ENCODE peak calls at places on chromosomes 2 and 18, in five cellular contexts. F, S, N, M and Z are unnamed samples.

GRCh38 chr2:234457421-234457820 is 39.5 kb downstream of the ARL4C start:
- DNase-seq in F (peak), S (no peak), N (no peak), M (no peak), Z (no peak)

GRCh38 chr2:175889557-175890355 is 112.3 kb downstream of the LNPK start:
- DNase-seq in F (no peak), S (no peak), N (no peak), M (no peak), Z (no peak)

GRCh38 chr2:47638430-47638829 is 144.5 kb upstream of the MSH6 start:
- DNase-seq in F (no peak), S (no peak), N (no peak), M (no peak), Z (no peak)

GRCh38 chr2:195312662-195313061 is 344.4 kb upstream of the SLC39A10 start:
- DNase-seq in F (no peak), S (no peak), N (no peak), M (no peak), Z (no peak)

GRCh38 chr2:193502363-193503035 is 1307.8 kb upstream of the TMEFF2 start:
- DNase-seq in F (no peak), S (no peak), N (peak), M (no peak), Z (no peak)

GRCh38 chr18:24187689-24188088 is 48.8 kb downstream of the CABYR start:
- DNase-seq in F (no peak), S (no peak), N (no peak), M (no peak), Z (no peak)

GRCh38 chr2:88159955-88160415 is 10.2 kb upstream of the THNSL2 start:
- DNase-seq in F (peak), S (peak), N (no peak), M (no peak), Z (peak)

GRCh38 chr2:23760746-23761145 is 166.2 kb downstream of the ATAD2B start:
- DNase-seq in F (peak), S (no peak), N (no peak), M (no peak), Z (no peak)

GRCh38 chr2:44555700-44556099 is 194.0 kb downstream of the CAMKMT start:
- DNase-seq in F (no peak), S (no peak), N (no peak), M (no peak), Z (no peak)

DNA sequence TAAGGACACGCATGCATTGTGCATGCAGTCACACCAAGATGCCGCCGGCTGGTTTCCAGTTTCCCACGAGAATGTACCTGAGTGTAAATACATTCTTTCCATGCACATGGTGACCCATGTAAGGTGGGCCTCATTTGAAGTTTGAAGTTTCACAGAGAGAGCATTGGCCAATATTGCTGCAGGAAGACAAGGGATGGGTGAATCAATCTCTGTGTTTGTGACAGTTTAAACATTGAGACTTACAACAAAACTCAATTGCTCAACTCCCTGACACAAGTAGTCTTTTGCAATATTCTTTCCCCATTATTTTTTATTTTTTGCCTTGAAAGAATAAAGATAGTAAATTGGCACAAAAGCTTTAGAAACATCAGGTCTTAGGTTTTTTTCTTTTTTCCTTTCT is 5.0 kb downstream of the SERPINB2 start:
- DNase-seq in F (no peak), S (no peak), N (no peak), M (no peak), Z (no peak)
- H3K4me3 ChIP-seq in F (no peak), S (no peak), N (no peak), M (no peak), Z (no peak)

GRCh38 chr18:10419420-10420103 is 34.9 kb upstream of the APCDD1 start:
- DNase-seq in F (peak), S (no peak), N (no peak), M (no peak), Z (no peak)

GRCh38 chr18:10420561-10421352 is 33.7 kb upstream of the APCDD1 start:
- DNase-seq in F (no peak), S (no peak), N (no peak), M (peak), Z (no peak)

GRCh38 chr18:10417191-10417590 is 37.2 kb upstream of the APCDD1 start:
- DNase-seq in F (no peak), S (no peak), N (no peak), M (peak), Z (no peak)

GRCh38 chr18:10417679-10418078 is 36.8 kb upstream of the APCDD1 start:
- DNase-seq in F (no peak), S (no peak), N (no peak), M (no peak), Z (no peak)

DNA sequence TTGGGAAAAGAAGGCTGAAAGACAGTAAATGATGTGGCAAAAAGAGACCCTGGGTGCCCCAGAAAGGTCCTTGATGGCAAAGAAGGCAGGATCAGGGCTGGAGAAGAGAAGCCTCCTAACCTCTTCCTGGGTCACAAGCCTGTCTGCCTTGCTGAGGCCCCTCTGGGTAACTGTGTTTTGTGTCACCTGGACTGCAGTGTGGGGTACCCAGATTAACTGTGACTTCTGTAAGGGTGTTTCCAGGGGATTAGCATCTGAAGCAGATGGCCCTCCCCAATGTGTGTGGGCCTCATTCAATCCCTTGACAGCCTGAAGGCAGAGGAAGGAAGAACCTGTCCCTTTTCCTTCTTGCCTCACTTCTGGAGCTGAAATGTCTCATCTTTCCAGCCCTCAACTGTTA is 35.6 kb upstream of the APCDD1 start:
- DNase-seq in F (no peak), S (no peak), N (no peak), M (no peak), Z (no peak)
- TF ChIP-seq CTCF in F (no peak), S (no peak), N (no peak), M (no peak), Z (no peak)

GRCh38 chr18:55340998-55341397 is 247.0 kb downstream of the TCF4 start:
- DNase-seq in F (no peak), S (no peak), N (no peak), M (no peak), Z (no peak)

GRCh38 chr18:55339990-55340389 is 248.0 kb downstream of the TCF4 start:
- DNase-seq in F (no peak), S (no peak), N (no peak), M (no peak), Z (no peak)

GRCh38 chr18:55337153-55337552 is 250.8 kb downstream of the TCF4 start:
- DNase-seq in F (no peak), S (no peak), N (no peak), M (no peak), Z (no peak)

GRCh38 chr18:55338955-55339662 is 248.9 kb downstream of the TCF4 start:
- DNase-seq in F (peak), S (no peak), N (no peak), M (no peak), Z (no peak)

DNA sequence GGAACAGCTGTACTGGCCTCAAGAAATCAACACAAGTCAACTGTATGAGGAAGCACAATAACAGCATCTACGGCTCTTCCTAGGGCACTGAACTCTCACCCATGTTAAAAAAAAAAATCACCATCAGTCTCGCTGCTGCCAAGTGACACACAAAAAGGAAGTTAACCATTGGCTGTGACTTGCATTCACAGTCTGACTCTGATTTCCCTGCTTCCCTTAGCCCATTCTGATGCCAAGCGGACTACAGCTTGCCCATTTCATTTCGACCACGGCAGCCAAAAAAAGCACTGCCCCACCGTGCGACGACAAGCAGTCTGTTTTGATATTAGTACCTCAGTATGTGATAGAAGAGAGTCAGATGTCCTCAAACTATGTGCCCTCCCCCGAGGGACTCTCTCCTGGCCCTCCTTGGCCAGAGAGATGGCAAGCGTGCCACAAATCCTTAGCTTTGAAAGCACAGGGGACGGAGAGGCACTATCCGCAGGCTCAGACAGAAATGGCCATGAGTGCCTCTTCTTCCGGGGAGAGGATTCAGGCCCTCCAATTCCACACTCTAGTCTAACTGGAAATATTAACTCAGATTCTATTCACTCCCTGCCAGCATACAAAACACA is 250.0 kb downstream of the TCF4 start:
- DNase-seq in F (no peak), S (peak), N (no peak), M (no peak), Z (no peak)
- H3K4me3 ChIP-seq in F (no peak), S (peak), N (peak), M (no peak), Z (no peak)

DNA sequence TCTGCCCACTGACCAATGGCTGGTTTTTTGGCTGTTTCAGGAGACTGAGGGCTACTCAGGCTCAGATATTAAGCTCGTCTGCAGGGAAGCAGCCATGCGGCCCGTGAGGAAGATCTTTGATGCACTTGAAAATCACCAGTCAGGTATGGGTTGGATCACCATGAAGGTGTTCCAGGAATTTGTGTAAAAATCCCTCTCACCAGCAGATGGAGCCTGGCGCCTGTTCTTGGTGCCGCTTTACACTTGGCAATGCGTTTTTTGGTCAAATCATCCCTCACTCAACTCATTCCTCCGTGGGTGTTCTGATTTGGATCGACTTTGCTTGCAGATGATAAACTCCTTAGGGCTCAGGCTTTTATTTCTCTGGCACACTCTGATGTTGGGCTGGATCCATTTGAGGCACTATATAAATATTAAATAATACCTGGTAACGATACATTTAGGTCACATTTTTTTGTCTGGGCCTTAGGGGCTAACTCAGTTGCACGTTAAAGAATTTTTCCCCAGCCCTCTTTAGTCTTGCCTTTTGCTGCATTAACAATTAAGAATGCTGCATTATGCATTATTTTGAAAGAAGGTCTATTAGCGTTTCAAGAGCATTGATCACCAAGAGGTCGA is 50.0 kb downstream of the HDHD2 start:
- DNase-seq in F (peak), S (peak), N (no peak), M (peak), Z (peak)
- TF ChIP-seq CTCF in F (peak), S (peak), N (peak), M (peak), Z (peak)